ENCODE peak calls at places on chromosomes 5 and 9, in six cellular contexts. I is mammary epithelial cell; Y is Panc1; X is A673; G is CD8-positive, alpha-beta T cell; D is left ventricle myocardium inferior. U is an unnamed sample. For H3K36me3, the result is how much of the 10 kb centered on the place peaks cover.

GRCh38 chr5:136053336-136054121 is 24.7 kb downstream of the TGFBI start:
- DNase-seq in D (no peak), I (peak), Y (peak), G (no peak), X (no peak), U (peak)

GRCh38 chr5:41835625-41836024 is 34.6 kb downstream of the OXCT1 start:
- DNase-seq in D (peak), X (peak), I (peak), Y (no peak), G (no peak), U (peak)

GRCh38 chr5:38434981-38435710 is 121.3 kb downstream of the LIFR start:
- DNase-seq in G (no peak), I (no peak), X (no peak), D (no peak), Y (no peak), U (no peak)

GRCh38 chr5:34991486-34992238 is 56.1 kb downstream of the AGXT2 start:
- DNase-seq in D (no peak), Y (no peak), X (no peak), I (peak), G (no peak), U (no peak)

GRCh38 chr9:121765021-121765950 is 113.9 kb downstream of the DAB2IP start:
- DNase-seq in X (no peak), D (peak), I (peak), G (no peak), Y (no peak), U (peak)

GRCh38 chr5:15008476-15008875 is 136.9 kb upstream of the ANKH start:
- DNase-seq in Y (peak), I (peak), X (peak), D (peak), G (no peak), U (peak)

GRCh38 chr9:123416171-123416570 is 60.2 kb downstream of the CRB2 start:
- DNase-seq in G (peak), Y (no peak), X (no peak), I (no peak), D (no peak), U (no peak)

GRCh38 chr9:87494970-87495471 is 2.6 kb upstream of the DAPK1 start:
- DNase-seq in I (peak), X (peak), G (no peak), Y (no peak), D (no peak), U (no peak)

GRCh38 chr5:33257807-33258491 is 182.8 kb upstream of the TARS1 start:
- DNase-seq in G (no peak), D (no peak), Y (no peak), X (peak), I (peak), U (peak)

GRCh38 chr5:12624776-12625560 is 720.7 kb upstream of the CTNND2 start:
- DNase-seq in I (no peak), D (no peak), X (no peak), Y (no peak), G (no peak), U (no peak)

GRCh38 chr9:69809304-69809863 is 11.2 kb upstream of the CFAP95 start:
- DNase-seq in I (peak), D (no peak), X (peak), G (peak), Y (no peak), U (peak)

GRCh38 chr9:82410306-82410705 is 421.7 kb downstream of the SPATA31D1 start:
- DNase-seq in G (no peak), I (peak), D (no peak), X (no peak), Y (no peak), U (peak)

GRCh38 chr5:139696894-139697658 is 48.9 kb downstream of the CXXC5 start:
- DNase-seq in G (peak), X (peak), D (peak), I (peak), Y (no peak), U (peak)

GRCh38 chr9:101629624-101630023 is 34.9 kb upstream of the PPP3R2 start:
- DNase-seq in G (no peak), X (no peak), Y (no peak), D (no peak), I (no peak), U (no peak)

GRCh38 chr5:109170629-109171350 is 239.0 kb downstream of the PJA2 start:
- DNase-seq in D (no peak), X (no peak), I (no peak), Y (no peak), G (no peak), U (no peak)

GRCh38 chr5:137751869-137752491 is 2.2 kb downstream of the HNRNPA0 start:
- DNase-seq in D (no peak), I (peak), G (no peak), Y (peak), X (peak), U (peak)

GRCh38 chr9:125749951-125750655 is 2.9 kb downstream of the PBX3 start:
- DNase-seq in D (no peak), I (peak), Y (no peak), X (no peak), G (no peak), U (peak)

GRCh38 chr5:162209005-162209605 is 141.5 kb downstream of the GABRG2 start:
- DNase-seq in G (no peak), X (peak), I (peak), D (no peak), Y (peak), U (peak)

GRCh38 chr5:169294621-169295020 is 6.3 kb downstream of the SLIT3 start:
- DNase-seq in X (no peak), I (no peak), Y (no peak), D (no peak), G (no peak), U (no peak)

GRCh38 chr9:20209421-20210340 is 412.6 kb downstream of the MLLT3 start:
- DNase-seq in G (peak), Y (no peak), X (no peak), I (no peak), D (no peak), U (no peak)

GRCh38 chr9:16670791-16671190 is 199.7 kb downstream of the BNC2 start:
- DNase-seq in Y (no peak), D (no peak), I (no peak), X (no peak), G (no peak), U (no peak)

GRCh38 chr5:72281764-72282499 is 38.1 kb downstream of the MRPS27 start:
- DNase-seq in D (no peak), Y (peak), X (peak), I (no peak), G (no peak), U (peak)

DNA sequence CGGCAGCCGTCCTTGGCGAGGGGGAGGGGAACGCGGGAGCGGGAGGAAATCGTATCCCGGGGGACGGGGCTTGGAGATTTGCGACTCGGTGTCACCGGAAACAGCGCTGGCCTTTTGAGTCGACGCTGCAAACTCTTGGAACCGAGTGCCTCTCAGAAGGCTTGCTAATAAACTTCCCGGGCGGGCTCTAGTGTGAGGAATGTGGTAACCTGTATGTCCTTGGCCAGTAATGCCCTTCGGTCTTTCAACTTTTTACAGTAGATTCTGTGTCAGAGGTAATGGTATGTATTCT is 82.7 kb downstream of the PTPDC1 start:
- DNase-seq in I (no peak), Y (peak), X (no peak), D (no peak), G (no peak), U (peak)
- TF ChIP-seq CTCF in I (peak), Y (no peak), X (no peak), D (no peak), G (no peak), U (no peak)

GRCh38 chr5:154970759-154971158 is 29.9 kb downstream of the MRPL22 start:
- DNase-seq in X (no peak), D (no peak), Y (no peak), I (peak), G (no peak), U (peak)

GRCh38 chr5:154966081-154966841 is 25.4 kb downstream of the MRPL22 start:
- DNase-seq in X (no peak), D (no peak), I (no peak), Y (no peak), G (no peak), U (no peak)

GRCh38 chr5:154971501-154971900 is 30.6 kb downstream of the MRPL22 start:
- DNase-seq in G (no peak), D (no peak), X (no peak), Y (no peak), I (no peak), U (no peak)

GRCh38 chr5:154968953-154969352 is 28.1 kb downstream of the MRPL22 start:
- DNase-seq in G (no peak), X (no peak), Y (no peak), D (no peak), I (no peak), U (no peak)

DNA sequence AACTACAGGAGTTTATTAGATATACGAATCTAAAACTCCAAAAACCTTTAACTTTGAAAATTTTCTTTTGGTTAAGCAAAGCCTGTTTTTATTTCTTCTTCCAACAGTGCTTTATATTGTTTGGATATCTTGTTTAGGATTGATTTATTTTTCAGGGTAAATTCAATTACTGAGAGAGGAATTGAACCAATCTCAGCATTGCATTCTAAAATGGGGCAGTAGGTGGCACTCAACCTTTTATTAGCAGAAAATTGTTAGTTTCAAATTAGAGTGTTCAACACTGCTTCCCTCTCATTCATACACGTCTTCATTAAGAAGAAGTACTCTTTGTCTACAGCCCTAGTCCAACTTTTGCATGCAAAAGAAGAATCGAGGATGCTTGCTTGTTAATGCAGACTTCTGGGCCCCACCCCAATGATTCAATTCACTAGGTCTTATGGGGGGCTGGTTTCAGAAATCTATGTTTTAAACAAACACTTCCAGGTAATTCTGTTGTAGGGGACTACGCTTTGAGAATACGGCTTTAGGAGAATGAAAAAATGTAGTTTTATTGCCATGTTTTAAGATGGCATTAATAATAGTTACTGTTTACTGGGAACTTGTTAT is 26.6 kb downstream of the MRPL22 start:
- DNase-seq in Y (no peak), G (no peak), D (no peak), I (no peak), X (peak), U (peak)
- H3K4me3 ChIP-seq in Y (no peak), G (no peak), D (no peak), I (no peak), X (no peak), U (no peak)

DNA sequence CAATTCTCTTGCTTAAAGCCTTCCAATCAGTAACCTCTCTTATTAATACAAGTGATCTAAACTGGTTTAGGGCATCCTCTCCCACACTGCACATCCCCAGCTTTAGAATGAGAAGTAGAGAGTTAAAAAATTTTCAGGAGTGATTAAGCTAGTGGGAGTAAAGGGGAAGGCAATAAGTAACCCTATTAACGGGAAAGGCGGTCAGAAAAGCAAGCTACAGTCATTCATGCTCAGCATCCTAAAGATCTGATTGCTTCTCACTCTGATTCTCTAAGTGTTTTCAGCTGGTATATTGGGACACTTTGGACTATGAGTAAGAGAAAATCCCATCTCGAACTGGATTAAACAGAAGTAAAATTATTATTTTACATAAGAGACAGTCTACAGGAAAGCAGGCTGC is 15.9 kb downstream of the CDH6 start:
- DNase-seq in Y (no peak), G (no peak), I (no peak), X (no peak), D (no peak), U (no peak)
- H3K36me3 ChIP-seq in Y (under half), G (under half), I (under half), X (under half), D (under half), U (under half)

GRCh38 chr9:22975921-22976320 is 529.3 kb downstream of the DMRTA1 start:
- DNase-seq in X (no peak), I (no peak), Y (no peak), D (no peak), G (no peak), U (peak)
- TF ChIP-seq CTCF in X (no peak), I (no peak), Y (no peak), D (no peak), G (no peak), U (no peak)

GRCh38 chr5:179621551-179621971 is 1.9 kb downstream of the HNRNPH1 start:
- DNase-seq in D (no peak), X (no peak), I (no peak), Y (no peak), G (no peak), U (no peak)

GRCh38 chr5:179620703-179621350 is 2.6 kb downstream of the HNRNPH1 start:
- DNase-seq in X (no peak), G (no peak), I (peak), Y (no peak), D (no peak), U (no peak)

GRCh38 chr5:179620293-179620692 is 3.2 kb downstream of the HNRNPH1 start:
- DNase-seq in I (no peak), G (no peak), Y (no peak), X (no peak), D (no peak), U (no peak)

GRCh38 chr5:179618923-179619554 is 4.4 kb downstream of the HNRNPH1 start:
- DNase-seq in G (no peak), D (no peak), I (no peak), Y (no peak), X (no peak), U (no peak)

DNA sequence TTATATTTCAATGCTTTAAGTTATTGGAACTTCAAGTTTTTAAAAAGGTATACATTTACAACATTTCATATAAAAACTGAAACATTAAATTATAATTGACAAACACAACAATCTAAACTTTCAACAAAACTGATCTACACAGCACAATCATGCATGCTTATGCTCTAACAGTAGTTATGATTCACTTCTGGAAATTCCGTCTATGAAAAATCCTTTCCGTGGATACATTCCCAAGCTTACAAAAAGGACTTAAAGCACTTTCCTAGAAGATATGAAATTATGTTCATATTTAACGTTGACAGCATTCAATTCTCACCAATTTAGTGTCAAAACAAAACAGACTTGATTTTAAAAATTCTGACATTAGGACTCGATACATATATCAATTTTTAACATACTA is 3.7 kb downstream of the HNRNPH1 start:
- DNase-seq in D (no peak), Y (no peak), X (no peak), G (no peak), I (peak), U (peak)
- H3K4me3 ChIP-seq in D (peak), Y (peak), X (peak), G (peak), I (peak), U (no peak)

U was measured in bronchial epithelial cell.